ENCODE peak calls at places on chromosomes 12 and 14, in seven cellular contexts. H is ACHN; S is NCI-H460; V is mucosa of descending colon; Q is activated CD8-positive, alpha-beta T cell treated with anti-CD3 and anti-CD28 coated beads, Interleukin-2, amount 10 ng/mL, durations not matched to agents 7 days and 5 days; N is A673; T is LHCN-M2. G is an unnamed sample.

GRCh38 chr14:106578479-106578878 is 1052.1 kb downstream of the TMEM121 start:
- DNase-seq in H (no peak), S (no peak), V (no peak), Q (no peak), N (no peak), T (no peak), G (no peak)

GRCh38 chr14:71466251-71466650 is 466.0 kb upstream of the RGS6 start:
- DNase-seq in H (no peak), S (no peak), V (no peak), Q (no peak), N (no peak), T (no peak), G (no peak)

GRCh38 chr12:22577667-22578066 is 33.3 kb upstream of the C2CD5 start:
- DNase-seq in H (no peak), S (no peak), V (no peak), Q (no peak), N (no peak), T (no peak), G (no peak)

GRCh38 chr12:111645433-111645832 is 40.3 kb downstream of the BRAP start:
- DNase-seq in H (peak; percentile 94), S (no peak), V (no peak), Q (no peak), N (no peak), T (peak; percentile 50), G (no peak)

GRCh38 chr14:21991130-21991529 is 317.5 kb upstream of the OR4E1 start:
- DNase-seq in H (no peak), S (no peak), V (no peak), Q (no peak), N (no peak), T (no peak), G (no peak)

GRCh38 chr14:30385925-30386324 is 173.0 kb upstream of the G2E3 start:
- DNase-seq in H (no peak), S (no peak), V (no peak), Q (no peak), N (no peak), T (no peak), G (no peak)

GRCh38 chr12:2049604-2050540 is 2.9 kb upstream of the CACNA1C start:
- DNase-seq in H (no peak), S (no peak), V (no peak), Q (no peak), N (no peak), T (peak; percentile 8), G (no peak)

GRCh38 chr14:100443643-100444042 is 120.5 kb downstream of the SLC25A47 start:
- DNase-seq in H (no peak), S (no peak), V (no peak), Q (no peak), N (no peak), T (no peak), G (no peak)

GRCh38 chr12:80041691-80042090 is 57.6 kb upstream of the OTOGL start:
- DNase-seq in H (no peak), S (no peak), V (no peak), Q (no peak), N (peak; percentile 15), T (peak; percentile 23), G (no peak)

GRCh38 chr12:103712191-103712590 is 125.1 kb downstream of the STAB2 start:
- DNase-seq in H (no peak), S (no peak), V (no peak), Q (no peak), N (no peak), T (peak; percentile 26), G (no peak)

GRCh38 chr14:23173039-23173438 is 10.4 kb downstream of the SLC7A8 start:
- DNase-seq in H (no peak), S (no peak), V (no peak), Q (no peak), N (no peak), T (no peak), G (no peak)

G was measured in right cardiac atrium.